ENCODE peak calls at places on chromosomes 12 and 14, in four cellular contexts. B is HepG2, J is K562, M is H1. P is an unnamed sample.

GRCh38 chr12:121753844-121754264 is 39.6 kb downstream of the RHOF start:
- DNase-seq in B (no peak), J (no peak), M (no peak), P (no peak)

GRCh38 chr14:26867171-26867757 is 269.4 kb upstream of the NOVA1 start:
- DNase-seq in B (no peak), J (no peak), M (no peak), P (no peak)

GRCh38 chr12:96698521-96698920 is 208.5 kb upstream of the NEDD1 start:
- DNase-seq in B (peak; percentile 6), J (no peak), M (no peak), P (no peak)

GRCh38 chr12:123126294-123127144 is 24.4 kb downstream of the PITPNM2 start:
- DNase-seq in B (peak; percentile 83), J (peak; percentile 71), M (no peak), P (peak; percentile 69)

GRCh38 chr12:102847131-102847530 is 69.9 kb downstream of the PAH start:
- DNase-seq in B (no peak), J (no peak), M (no peak), P (no peak)

GRCh38 chr12:52515927-52516831 is 4.0 kb downstream of the KRT5 start:
- DNase-seq in B (no peak), J (no peak), M (peak; percentile 16), P (no peak)

GRCh38 chr14:76196980-76197379 is 45.3 kb downstream of the GPATCH2L start:
- DNase-seq in B (no peak), J (no peak), M (no peak), P (no peak)

GRCh38 chr12:68483592-68484373 is 126.9 kb upstream of the RAP1B start:
- DNase-seq in B (no peak), J (no peak), M (no peak), P (no peak)

GRCh38 chr14:103057372-103058208 is at the start of gene CDC42BPB:
- DNase-seq in B (peak; percentile 66), J (peak; percentile 88), M (peak; percentile 86), P (peak; percentile 74)

GRCh38 chr12:13243516-13244070 is 47.1 kb downstream of the EMP1 start:
- DNase-seq in B (no peak), J (no peak), M (no peak), P (no peak)

GRCh38 chr12:5043589-5044419 is at the start of gene KCNA5:
- DNase-seq in B (no peak), J (no peak), M (peak; percentile 77), P (no peak)
- TF ChIP-seq SRF in B (no peak), J (no peak), M (no peak), P (no peak)

GRCh38 chr14:65732112-65732511 is 319.6 kb downstream of the FUT8 start:
- DNase-seq in B (no peak), J (no peak), M (no peak), P (no peak)
- TF ChIP-seq SRF in B (no peak), J (no peak), M (no peak), P (no peak)

GRCh38 chr14:97489750-97490149 is 692.6 kb downstream of the VRK1 start:
- DNase-seq in B (no peak), J (no peak), M (no peak), P (no peak)
- TF ChIP-seq SRF in B (no peak), J (no peak), M (no peak), P (no peak)

GRCh38 chr14:101109981-101110728 is 206.6 kb upstream of the RTL1 start:
- DNase-seq in B (no peak), J (no peak), M (no peak), P (no peak)

GRCh38 chr14:101111620-101112290 is 208.2 kb upstream of the RTL1 start:
- DNase-seq in B (no peak), J (no peak), M (peak; percentile 32), P (no peak)

GRCh38 chr14:101109347-101109638 is 205.8 kb upstream of the RTL1 start:
- DNase-seq in B (no peak), J (no peak), M (no peak), P (no peak)

GRCh38 chr14:101112351-101113107 is 209.0 kb upstream of the RTL1 start:
- DNase-seq in B (no peak), J (no peak), M (peak; percentile 26), P (no peak)

DNA sequence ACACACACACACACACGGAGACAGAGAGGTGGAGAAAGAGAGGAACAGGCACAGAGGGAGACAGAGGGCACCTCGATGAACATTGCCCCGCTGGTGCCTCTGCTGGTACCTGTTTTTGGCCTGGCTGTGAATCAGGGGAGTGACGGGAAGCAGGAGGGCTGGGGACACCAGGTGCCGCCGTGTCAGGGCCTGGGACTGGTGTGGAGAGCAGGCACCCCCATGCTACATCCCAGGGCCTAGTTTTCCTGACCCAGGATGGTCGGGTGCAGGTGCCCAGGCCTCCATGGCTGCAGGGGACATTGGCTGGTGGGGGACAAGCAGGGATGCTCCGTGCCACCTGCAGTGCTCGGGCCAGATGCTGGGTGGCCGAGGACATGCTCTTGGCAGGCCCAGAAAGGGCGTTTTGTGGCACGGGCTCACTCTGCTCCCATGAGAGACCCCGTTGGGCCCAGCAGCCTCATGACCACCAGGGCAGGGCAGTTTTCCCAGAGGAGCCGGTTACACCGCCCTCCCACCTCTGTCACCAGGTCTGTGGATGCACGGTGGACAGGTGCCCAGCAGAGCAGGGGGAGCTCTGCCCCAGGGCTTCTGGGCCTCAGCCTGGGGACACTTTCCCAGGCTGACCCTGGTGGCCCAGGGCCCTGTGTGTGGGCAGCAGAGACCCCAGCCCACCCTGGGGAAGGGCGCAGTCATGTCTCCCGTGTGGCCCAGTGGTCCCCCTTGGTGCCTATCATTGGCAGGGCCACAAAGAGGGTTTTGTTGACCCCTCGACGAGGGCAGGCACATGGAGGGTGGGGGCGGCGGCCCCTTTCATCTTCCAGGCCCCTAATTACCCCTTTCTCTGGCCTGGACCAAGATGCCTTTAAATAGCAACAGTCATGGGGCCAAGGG is 207.5 kb upstream of the RTL1 start:
- DNase-seq in B (no peak), J (no peak), M (peak; percentile 29), P (no peak)
- TF ChIP-seq SRF in B (no peak), J (no peak), M (no peak), P (no peak)

DNA sequence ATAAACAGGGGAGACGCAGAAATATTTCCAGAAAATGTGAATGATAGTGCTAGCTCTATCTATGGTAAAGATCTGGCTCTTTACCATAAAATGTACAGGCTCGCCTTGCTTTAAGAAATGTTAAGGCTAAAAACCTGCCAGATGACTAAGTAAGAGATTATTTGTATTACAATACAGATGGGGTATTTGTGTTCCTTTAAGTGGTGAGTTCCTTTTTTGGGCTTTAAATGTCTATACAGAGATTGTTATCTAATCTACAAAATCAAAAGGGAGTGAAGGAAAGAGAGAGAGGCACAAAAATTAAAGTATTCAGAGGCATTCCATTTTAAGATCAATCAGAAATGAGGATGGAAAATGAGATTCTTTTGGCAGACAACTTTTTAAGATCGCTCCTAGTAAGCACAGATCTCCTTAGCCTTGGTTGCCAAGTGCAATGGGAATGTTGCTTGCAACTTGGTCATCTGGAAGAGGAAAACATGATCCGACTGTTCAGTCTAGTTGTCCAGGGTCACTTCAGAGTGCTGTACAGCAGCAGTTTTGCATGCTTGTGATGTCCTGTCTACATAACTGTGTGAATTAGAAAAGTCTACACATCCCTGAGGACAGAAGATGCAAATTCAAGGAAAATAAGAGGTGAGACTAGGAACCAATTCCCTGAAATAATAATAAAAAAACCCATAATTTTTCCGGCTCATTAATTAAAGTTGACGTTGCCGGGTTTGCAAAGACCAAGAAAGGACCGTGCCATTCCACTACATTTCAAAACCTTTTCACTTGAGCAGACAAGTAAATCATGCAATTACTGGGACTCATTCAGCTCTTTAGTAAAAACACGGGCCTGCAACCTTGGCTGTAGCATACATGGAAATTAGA is 380.8 kb downstream of the EGLN3 start:
- DNase-seq in B (no peak), J (no peak), M (no peak), P (no peak)
- TF ChIP-seq SRF in B (no peak), J (no peak), M (no peak), P (no peak)

GRCh38 chr14:81478446-81478845 is 55.2 kb downstream of the SEL1L start:
- DNase-seq in B (no peak), J (no peak), M (no peak), P (no peak)
- TF ChIP-seq SRF in B (no peak), J (no peak), M (no peak), P (no peak)

P was measured in HCT116.